ENCODE peak calls at places on chromosomes 2 and 18, in eight cellular contexts. W is A549, O is spleen, E is adrenal gland, D is suprapubic skin, U is HCT116, S is breast epithelium, I is tibial nerve. Z is an unnamed sample.

GRCh38 chr2:72895759-72896281 is 8.6 kb downstream of the SPR start:
- DNase-seq in I (no peak), S (no peak), E (no peak), O (no peak), D (no peak), W (no peak), U (no peak), Z (no peak)

GRCh38 chr2:1233280-1233679 is 180.0 kb upstream of the TPO start:
- DNase-seq in U (no peak), W (no peak), D (no peak), I (no peak), S (no peak), O (no peak), E (no peak), Z (no peak)

GRCh38 chr2:95050385-95051300 is 25.1 kb downstream of the MAL start:
- DNase-seq in E (no peak), W (no peak), U (no peak), O (peak; percentile 42), D (no peak), S (no peak), I (no peak), Z (no peak)

GRCh38 chr2:71749671-71750101 is 296.3 kb downstream of the DYSF start:
- DNase-seq in U (no peak), S (no peak), W (no peak), O (no peak), D (no peak), E (peak; percentile 56), I (no peak), Z (no peak)

GRCh38 chr18:25843791-25844190 is 246.6 kb downstream of the SS18 start:
- DNase-seq in D (no peak), W (no peak), S (no peak), O (no peak), U (no peak), I (no peak), E (no peak), Z (no peak)

GRCh38 chr2:143946436-143947385 is 573.2 kb downstream of the ZEB2 start:
- DNase-seq in E (no peak), U (no peak), D (no peak), W (no peak), O (no peak), I (no peak), S (no peak), Z (no peak)

GRCh38 chr2:241656190-241656741 is 18.8 kb downstream of the ATG4B start:
- DNase-seq in I (no peak), S (no peak), O (no peak), W (no peak), U (no peak), D (no peak), E (no peak), Z (no peak)

GRCh38 chr2:239000500-239001073 is 152.7 kb downstream of the TWIST2 start:
- DNase-seq in W (no peak), I (no peak), O (peak; percentile 44), D (no peak), U (no peak), S (no peak), E (no peak), Z (no peak)

GRCh38 chr2:24493713-24494112 is 2.7 kb downstream of the NCOA1 start:
- DNase-seq in O (no peak), D (no peak), I (no peak), W (no peak), S (no peak), U (no peak), E (no peak), Z (no peak)

GRCh38 chr2:190343500-190344274 is at the start of gene INPP1:
- DNase-seq in W (peak; percentile 32), U (no peak), S (peak; percentile 35), D (peak; percentile 85), O (peak; percentile 92), E (peak; percentile 83), I (peak; percentile 47), Z (peak; percentile 83)

GRCh38 chr2:2830576-2830975 is 499.5 kb upstream of the MYT1L start:
- DNase-seq in S (no peak), U (no peak), O (peak; percentile 41), W (no peak), E (no peak), D (no peak), I (no peak), Z (no peak)

GRCh38 chr2:39696072-39696471 is 30.4 kb downstream of the TMEM178A start:
- DNase-seq in O (no peak), I (no peak), W (no peak), D (no peak), S (no peak), E (no peak), U (no peak), Z (no peak)

GRCh38 chr2:152411154-152411553 is 76.2 kb downstream of the FMNL2 start:
- DNase-seq in O (no peak), W (no peak), I (no peak), E (no peak), U (no peak), S (no peak), D (no peak), Z (no peak)

GRCh38 chr2:203650860-203651613 is 55.4 kb upstream of the CD28 start:
- DNase-seq in O (no peak), U (peak; percentile 37), E (peak; percentile 31), I (peak; percentile 61), W (peak; percentile 31), S (no peak), D (no peak), Z (peak; percentile 78)

GRCh38 chr2:19841918-19842693 is 59.7 kb downstream of the TTC32 start:
- DNase-seq in E (no peak), W (no peak), S (peak; percentile 14), D (no peak), U (no peak), O (no peak), I (no peak), Z (no peak)

GRCh38 chr2:66721776-66722175 is 286.9 kb downstream of the MEIS1 start:
- DNase-seq in S (no peak), O (no peak), I (no peak), E (no peak), U (no peak), W (no peak), D (no peak), Z (no peak)

GRCh38 chr18:3652380-3653262 is 202.6 kb downstream of the TGIF1 start:
- DNase-seq in D (peak; percentile 72), E (peak; percentile 95), U (peak; percentile 98), I (no peak), S (peak; percentile 34), W (peak; percentile 89), O (no peak), Z (no peak)

GRCh38 chr2:195486987-195487644 is 169.9 kb upstream of the SLC39A10 start:
- DNase-seq in U (peak; percentile 7), W (peak; percentile 24), E (peak; percentile 19), D (no peak), I (no peak), S (no peak), O (no peak), Z (no peak)

GRCh38 chr2:9780368-9781130 is 62.7 kb upstream of the TAF1B start:
- DNase-seq in I (no peak), E (no peak), S (no peak), W (no peak), O (no peak), U (no peak), D (no peak), Z (no peak)

GRCh38 chr2:88628569-88628939 is 1.3 kb upstream of the EIF2AK3 start:
- DNase-seq in W (no peak), O (no peak), U (no peak), E (no peak), I (no peak), D (no peak), S (no peak), Z (no peak)
- H3K4me3 ChIP-seq in W (peak overlapping the region; percentile 54), O (no peak overlapping the region), U (peak overlapping the region; percentile 78), E (no peak overlapping the region), I (peak overlapping the region; percentile 40), D (peak overlapping the region; percentile 86), S (peak overlapping the region; percentile 51), Z (peak overlapping the region; percentile 61)

GRCh38 chr2:232882085-232882484 is 12.0 kb downstream of the SNORC start:
- DNase-seq in E (no peak), O (peak; percentile 58), U (no peak), W (no peak), S (no peak), D (no peak), I (no peak), Z (no peak)
- H3K4me1 ChIP-seq in E (no peaks in the 10 kb centered on the region), O (no peaks in the 10 kb centered on the region), U (no peaks in the 10 kb centered on the region), W (peaks cover 33% of the 10 kb centered on the region), S (no peaks in the 10 kb centered on the region), D (peaks cover 14% of the 10 kb centered on the region), I (no peaks in the 10 kb centered on the region), Z (no peaks in the 10 kb centered on the region)

GRCh38 chr18:6994053-6994452 is 123.5 kb downstream of the LAMA1 start:
- DNase-seq in I (no peak), W (no peak), E (no peak), O (no peak), S (peak; percentile 60), D (no peak), U (no peak), Z (no peak)
- TF ChIP-seq POLR2A in I (no peak), W (no peak), E (no peak), O (no peak), S (no peak), D (no peak), U (no peak), Z (no peak)

GRCh38 chr2:84846732-84847131 is 34.2 kb downstream of the TRABD2A start:
- DNase-seq in I (no peak), D (no peak), E (no peak), W (no peak), O (no peak), U (no peak), S (no peak), Z (no peak)
- H3K4me3 ChIP-seq in I (no peak overlapping the region), D (no peak overlapping the region), E (no peak overlapping the region), W (no peak overlapping the region), O (no peak overlapping the region), U (no peak overlapping the region), S (no peak overlapping the region), Z (no peak overlapping the region)

Z was measured in right lobe of liver.